ENCODE peak calls at places on chromosomes 7 and 10, in five cellular contexts. A is neural progenitor cell, C is tibial artery, V is foreskin keratinocyte, T is esophagus squamous epithelium. B is an unnamed sample.

GRCh38 chr7:44284216-44284615 is 41.2 kb downstream of the CAMK2B start:
- DNase-seq in A (no peak), C (peak; percentile 8), V (no peak), T (no peak), B (peak; percentile 63)

GRCh38 chr10:75007646-75008045 is 103.8 kb upstream of the SAMD8 start:
- DNase-seq in A (no peak), C (no peak), V (no peak), T (no peak), B (no peak)

GRCh38 chr7:134602921-134603394 is 43.7 kb upstream of the BPGM start:
- DNase-seq in A (no peak), C (no peak), V (no peak), T (no peak), B (no peak)

GRCh38 chr7:151863386-151864079 is 13.4 kb downstream of the PRKAG2 start:
- DNase-seq in A (peak; percentile 45), C (no peak), V (no peak), T (no peak), B (peak; percentile 22)

GRCh38 chr10:100983868-100984669 is 3.2 kb downstream of the MRPL43 start:
- DNase-seq in A (no peak), C (no peak), V (no peak), T (no peak), B (peak; percentile 70)

GRCh38 chr10:114121031-114121430 is 53.0 kb downstream of the CCDC186 start:
- DNase-seq in A (no peak), C (no peak), V (no peak), T (no peak), B (no peak)

GRCh38 chr10:71437537-71438058 is 40.9 kb downstream of the CDH23 start:
- DNase-seq in A (no peak), C (no peak), V (no peak), T (no peak), B (no peak)

GRCh38 chr10:860519-860918 is 71.0 kb downstream of the LARP4B start:
- DNase-seq in A (no peak), C (no peak), V (no peak), T (no peak), B (no peak)

GRCh38 chr10:14353291-14353913 is 22.7 kb upstream of the FRMD4A start:
- DNase-seq in A (no peak), C (no peak), V (no peak), T (no peak), B (no peak)

GRCh38 chr10:29859521-29860130 is 199.8 kb downstream of the JCAD start:
- DNase-seq in A (no peak), C (no peak), V (peak; percentile 73), T (no peak), B (no peak)

GRCh38 chr7:44177570-44178131 is 11.6 kb downstream of the GCK start:
- DNase-seq in A (peak; percentile 26), C (no peak), V (no peak), T (no peak), B (no peak)

GRCh38 chr10:60304832-60305231 is 84.8 kb downstream of the ANK3 start:
- DNase-seq in A (no peak), C (no peak), V (no peak), T (no peak), B (no peak)

GRCh38 chr7:133491846-133492652 is 239.2 kb downstream of the EXOC4 start:
- DNase-seq in A (no peak), C (no peak), V (peak; percentile 40), T (no peak), B (no peak)

GRCh38 chr7:102258749-102259107 is 27.9 kb upstream of the SH2B2 start:
- DNase-seq in A (no peak), C (no peak), V (no peak), T (no peak), B (no peak)

GRCh38 chr10:102419561-102420442 is 834 bp upstream of the FBXL15 start:
- DNase-seq in A (peak; percentile 92), C (no peak), V (no peak), T (no peak), B (peak; percentile 70)

GRCh38 chr10:87066865-87067264 is 27.8 kb downstream of the GLUD1 start:
- DNase-seq in A (no peak), C (no peak), V (no peak), T (no peak), B (no peak)

GRCh38 chr10:71597821-71598498 is 121.6 kb downstream of the C10orf105 start:
- DNase-seq in A (no peak), C (peak; percentile 60), V (no peak), T (no peak), B (no peak)

GRCh38 chr7:125061776-125062397 is 132.3 kb upstream of the POT1 start:
- DNase-seq in A (peak; percentile 7), C (no peak), V (peak; percentile 45), T (no peak), B (no peak)

GRCh38 chr7:150986099-150986512 is 4.7 kb upstream of the NOS3 start:
- DNase-seq in A (peak; percentile 85), C (peak; percentile 37), V (no peak), T (no peak), B (peak; percentile 67)

GRCh38 chr7:39754326-39755120 is 131.2 kb downstream of the RALA start:
- DNase-seq in A (no peak), C (no peak), V (no peak), T (no peak), B (peak; percentile 50)

GRCh38 chr7:13874783-13875182 is 114.7 kb downstream of the ETV1 start:
- DNase-seq in A (no peak), C (no peak), V (no peak), T (no peak), B (no peak)

GRCh38 chr10:47029181-47029971 is 118.1 kb downstream of the PTPN20 start:
- DNase-seq in A (no peak), C (no peak), V (no peak), T (no peak), B (peak; percentile 70)

GRCh38 chr7:151575471-151575870 is 55.8 kb upstream of the RHEB start:
- DNase-seq in A (no peak), C (no peak), V (no peak), T (no peak), B (no peak)

DNA sequence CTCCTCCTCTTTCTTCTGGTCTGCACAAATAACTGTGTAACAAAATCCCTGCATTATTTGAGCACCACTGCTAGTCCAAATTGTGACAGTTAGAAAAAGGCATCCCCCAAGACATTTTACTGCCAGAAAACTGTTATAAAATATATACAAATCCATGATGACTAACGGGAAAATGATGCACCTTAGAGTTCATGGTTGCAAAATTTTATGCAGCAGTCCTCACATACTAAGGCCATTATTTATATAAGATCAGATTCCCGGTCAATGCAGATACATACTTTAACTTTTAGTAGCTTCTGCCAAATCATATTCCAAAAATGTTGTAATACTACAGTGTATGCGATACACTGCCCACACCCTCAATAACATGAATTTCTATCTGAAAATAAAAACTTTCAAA is 239.9 kb upstream of the ZNF32 start:
- DNase-seq in A (no peak), C (no peak), V (no peak), T (no peak), B (no peak)
- H3K4me1 ChIP-seq in A (no peaks in the 10 kb centered on the region), C (peaks cover 9% of the 10 kb centered on the region), V (peaks cover 3% of the 10 kb centered on the region), T (no peaks in the 10 kb centered on the region), B (no peaks in the 10 kb centered on the region)

GRCh38 chr7:2626498-2627117 is 5.2 kb upstream of the TTYH3 start:
- DNase-seq in A (no peak), C (no peak), V (no peak), T (no peak), B (no peak)
- H3K27ac ChIP-seq in A (no peak overlapping the region), C (no peak overlapping the region), V (no peak overlapping the region), T (peak overlapping the region; percentile 50), B (no peak overlapping the region)

GRCh38 chr7:92667816-92668540 is 77.8 kb upstream of the FAM133B start:
- DNase-seq in A (no peak), C (no peak), V (no peak), T (no peak), B (no peak)

GRCh38 chr7:92668564-92668963 is 78.4 kb upstream of the FAM133B start:
- DNase-seq in A (no peak), C (no peak), V (no peak), T (no peak), B (no peak)

GRCh38 chr7:92669616-92670153 is 79.5 kb upstream of the FAM133B start:
- DNase-seq in A (no peak), C (no peak), V (peak; percentile 20), T (no peak), B (no peak)

GRCh38 chr7:92670204-92670851 is 80.1 kb upstream of the FAM133B start:
- DNase-seq in A (no peak), C (no peak), V (no peak), T (no peak), B (no peak)

DNA sequence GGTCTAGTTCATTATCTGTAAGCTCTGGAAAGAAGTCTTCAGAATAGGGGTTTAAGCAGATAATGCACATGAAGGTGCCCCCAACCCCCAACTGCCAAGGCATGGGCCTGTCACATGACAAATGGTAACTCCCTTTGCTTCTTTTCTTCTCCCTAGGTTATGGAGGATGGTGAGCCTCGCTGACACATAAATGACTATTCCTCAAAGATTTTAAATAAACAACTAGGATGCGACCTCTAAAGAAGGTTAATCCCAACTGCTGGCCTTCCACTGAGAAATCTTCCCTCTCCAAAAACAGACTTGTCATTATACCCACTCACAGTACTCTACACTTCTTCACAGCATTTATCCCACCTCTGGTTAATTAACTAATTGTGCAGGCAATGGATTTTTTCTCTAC is 75.7 kb upstream of the FAM133B start:
- DNase-seq in A (no peak), C (no peak), V (no peak), T (no peak), B (no peak)
- H3K4me1 ChIP-seq in A (no peaks in the 10 kb centered on the region), C (peaks cover 19% of the 10 kb centered on the region), V (peaks cover 4% of the 10 kb centered on the region), T (no peaks in the 10 kb centered on the region), B (no peaks in the 10 kb centered on the region)

GRCh38 chr10:26486304-26486703 is 48.2 kb downstream of the APBB1IP start:
- DNase-seq in A (no peak), C (peak; percentile 46), V (peak; percentile 60), T (no peak), B (peak; percentile 60)
- H3K27ac ChIP-seq in A (no peak overlapping the region), C (peak overlapping the region; percentile 50), V (peak overlapping the region; percentile 94), T (peak overlapping the region; percentile 73), B (no peak overlapping the region)

B was measured in aorta.